ENCODE peak calls at places on chromosomes 7 and 10, in ten cellular contexts. One of them, this sample, is unnamed.

GRCh38 chr10:125114761-125115391 is 45.5 kb downstream of the CTBP2 start:
- DNase-seq in CD8-positive, alpha-beta memory T cell: no peak
- DNase-seq in CD8-positive, alpha-beta T cell: no peak
- DNase-seq in hepatocyte: no peak
- DNase-seq in suprapubic skin: peak; percentile 36
- DNase-seq in astrocyte of the spinal cord: no peak
- DNase-seq in foreskin fibroblast: no peak
- DNase-seq in SK-N-SH: no peak
- DNase-seq in IMR-90: no peak
- DNase-seq in SJSA1: no peak
- DNase-seq in this sample: no peak

GRCh38 chr10:5596611-5597341 is 69.6 kb downstream of the ASB13 start:
- DNase-seq in IMR-90: no peak
- DNase-seq in SJSA1: peak; percentile 38
- DNase-seq in CD8-positive, alpha-beta T cell: no peak
- DNase-seq in suprapubic skin: no peak
- DNase-seq in foreskin fibroblast: no peak
- DNase-seq in astrocyte of the spinal cord: no peak
- DNase-seq in hepatocyte: no peak
- DNase-seq in SK-N-SH: no peak
- DNase-seq in CD8-positive, alpha-beta memory T cell: no peak
- DNase-seq in this sample: no peak

GRCh38 chr7:344608-344994 is 54.6 kb downstream of the FOXL3 start:
- DNase-seq in SK-N-SH: no peak
- DNase-seq in foreskin fibroblast: no peak
- DNase-seq in SJSA1: no peak
- DNase-seq in astrocyte of the spinal cord: no peak
- DNase-seq in CD8-positive, alpha-beta memory T cell: no peak
- DNase-seq in suprapubic skin: no peak
- DNase-seq in hepatocyte: no peak
- DNase-seq in CD8-positive, alpha-beta T cell: no peak
- DNase-seq in IMR-90: no peak
- DNase-seq in this sample: no peak

GRCh38 chr7:101167645-101168411 is 2.5 kb upstream of the VGF start:
- DNase-seq in suprapubic skin: no peak
- DNase-seq in foreskin fibroblast: no peak
- DNase-seq in CD8-positive, alpha-beta T cell: no peak
- DNase-seq in IMR-90: no peak
- DNase-seq in SJSA1: no peak
- DNase-seq in hepatocyte: no peak
- DNase-seq in astrocyte of the spinal cord: no peak
- DNase-seq in SK-N-SH: peak; percentile 41
- DNase-seq in CD8-positive, alpha-beta memory T cell: no peak
- DNase-seq in this sample: no peak

GRCh38 chr7:17501461-17502208 is 203.2 kb downstream of the AHR start:
- DNase-seq in SK-N-SH: no peak
- DNase-seq in CD8-positive, alpha-beta memory T cell: no peak
- DNase-seq in SJSA1: no peak
- DNase-seq in suprapubic skin: no peak
- DNase-seq in IMR-90: peak; percentile 34
- DNase-seq in astrocyte of the spinal cord: peak; percentile 67
- DNase-seq in hepatocyte: no peak
- DNase-seq in foreskin fibroblast: no peak
- DNase-seq in CD8-positive, alpha-beta T cell: no peak
- DNase-seq in this sample: no peak

GRCh38 chr7:115682507-115682906 is 348.1 kb downstream of the TFEC start:
- DNase-seq in hepatocyte: no peak
- DNase-seq in foreskin fibroblast: no peak
- DNase-seq in SK-N-SH: no peak
- DNase-seq in suprapubic skin: no peak
- DNase-seq in SJSA1: no peak
- DNase-seq in CD8-positive, alpha-beta memory T cell: no peak
- DNase-seq in IMR-90: no peak
- DNase-seq in CD8-positive, alpha-beta T cell: no peak
- DNase-seq in astrocyte of the spinal cord: no peak
- DNase-seq in this sample: no peak

GRCh38 chr10:113846036-113846435 is 7.8 kb downstream of the DCLRE1A start:
- DNase-seq in astrocyte of the spinal cord: no peak
- DNase-seq in foreskin fibroblast: no peak
- DNase-seq in CD8-positive, alpha-beta T cell: no peak
- DNase-seq in suprapubic skin: no peak
- DNase-seq in SK-N-SH: no peak
- DNase-seq in hepatocyte: no peak
- DNase-seq in CD8-positive, alpha-beta memory T cell: no peak
- DNase-seq in IMR-90: no peak
- DNase-seq in SJSA1: no peak
- DNase-seq in this sample: no peak

GRCh38 chr7:142669074-142669654 is 80.1 kb upstream of the PRSS1 start:
- DNase-seq in hepatocyte: peak; percentile 18
- DNase-seq in suprapubic skin: no peak
- DNase-seq in CD8-positive, alpha-beta T cell: no peak
- DNase-seq in SK-N-SH: peak; percentile 12
- DNase-seq in foreskin fibroblast: peak; percentile 23
- DNase-seq in SJSA1: peak; percentile 26
- DNase-seq in IMR-90: peak; percentile 3
- DNase-seq in astrocyte of the spinal cord: peak; percentile 43
- DNase-seq in CD8-positive, alpha-beta memory T cell: peak; percentile 20
- DNase-seq in this sample: no peak

GRCh38 chr7:158357898-158358821 is 229.5 kb downstream of the PTPRN2 start:
- DNase-seq in CD8-positive, alpha-beta memory T cell: no peak
- DNase-seq in foreskin fibroblast: no peak
- DNase-seq in astrocyte of the spinal cord: no peak
- DNase-seq in CD8-positive, alpha-beta T cell: no peak
- DNase-seq in SJSA1: no peak
- DNase-seq in hepatocyte: no peak
- DNase-seq in suprapubic skin: peak; percentile 27
- DNase-seq in SK-N-SH: no peak
- DNase-seq in IMR-90: no peak
- DNase-seq in this sample: no peak

GRCh38 chr7:136869991-136870798 is 1.7 kb downstream of the CHRM2 start:
- DNase-seq in suprapubic skin: no peak
- DNase-seq in astrocyte of the spinal cord: peak; percentile 30
- DNase-seq in SJSA1: peak; percentile 30
- DNase-seq in CD8-positive, alpha-beta memory T cell: no peak
- DNase-seq in hepatocyte: peak; percentile 8
- DNase-seq in SK-N-SH: peak; percentile 64
- DNase-seq in foreskin fibroblast: peak; percentile 27
- DNase-seq in IMR-90: peak; percentile 30
- DNase-seq in CD8-positive, alpha-beta T cell: no peak
- DNase-seq in this sample: peak; percentile 8

GRCh38 chr10:99329238-99329890 is at the start of gene CNNM1:
- DNase-seq in CD8-positive, alpha-beta memory T cell: no peak
- DNase-seq in astrocyte of the spinal cord: no peak
- DNase-seq in foreskin fibroblast: no peak
- DNase-seq in SK-N-SH: peak; percentile 86
- DNase-seq in suprapubic skin: no peak
- DNase-seq in SJSA1: peak; percentile 18
- DNase-seq in hepatocyte: peak; percentile 73
- DNase-seq in CD8-positive, alpha-beta T cell: no peak
- DNase-seq in IMR-90: no peak
- DNase-seq in this sample: peak; percentile 26

DNA sequence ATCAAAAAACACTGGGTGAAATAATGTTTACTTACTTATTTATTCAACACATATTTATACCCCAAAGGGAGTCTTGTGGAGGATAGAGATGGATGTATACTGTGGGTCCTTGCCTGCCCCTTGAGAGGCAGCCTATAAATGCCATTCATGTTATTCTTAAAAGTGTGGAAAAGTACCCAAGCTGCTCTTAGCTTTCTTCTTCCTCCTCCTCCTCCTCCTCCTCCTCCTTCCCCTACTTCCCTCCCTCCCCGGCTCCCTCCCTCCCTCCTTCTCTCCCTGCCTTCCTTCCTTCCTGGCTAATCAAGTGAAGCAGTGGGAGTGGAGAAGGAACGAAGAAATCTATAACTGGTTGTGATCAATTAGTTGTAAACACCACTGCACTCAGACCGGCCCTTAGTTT is 21.2 kb upstream of the IGF2BP3 start:
- DNase-seq in SJSA1: no peak
- DNase-seq in CD8-positive, alpha-beta memory T cell: no peak
- DNase-seq in foreskin fibroblast: no peak
- DNase-seq in CD8-positive, alpha-beta T cell: no peak
- DNase-seq in suprapubic skin: no peak
- DNase-seq in IMR-90: no peak
- DNase-seq in hepatocyte: no peak
- DNase-seq in astrocyte of the spinal cord: no peak
- DNase-seq in SK-N-SH: no peak
- DNase-seq in this sample: peak; percentile 5
- H3K4me3 ChIP-seq in SJSA1: no peak overlapping the region
- H3K4me3 ChIP-seq in CD8-positive, alpha-beta memory T cell: no peak overlapping the region
- H3K4me3 ChIP-seq in foreskin fibroblast: peak overlapping the region; percentile 40
- H3K4me3 ChIP-seq in CD8-positive, alpha-beta T cell: no peak overlapping the region
- H3K4me3 ChIP-seq in suprapubic skin: no peak overlapping the region
- H3K4me3 ChIP-seq in IMR-90: no peak overlapping the region
- H3K4me3 ChIP-seq in hepatocyte: no peak overlapping the region
- H3K4me3 ChIP-seq in astrocyte of the spinal cord: no peak overlapping the region
- H3K4me3 ChIP-seq in SK-N-SH: peak overlapping the region; percentile 56
- H3K4me3 ChIP-seq in this sample: peak overlapping the region; percentile 46

DNA sequence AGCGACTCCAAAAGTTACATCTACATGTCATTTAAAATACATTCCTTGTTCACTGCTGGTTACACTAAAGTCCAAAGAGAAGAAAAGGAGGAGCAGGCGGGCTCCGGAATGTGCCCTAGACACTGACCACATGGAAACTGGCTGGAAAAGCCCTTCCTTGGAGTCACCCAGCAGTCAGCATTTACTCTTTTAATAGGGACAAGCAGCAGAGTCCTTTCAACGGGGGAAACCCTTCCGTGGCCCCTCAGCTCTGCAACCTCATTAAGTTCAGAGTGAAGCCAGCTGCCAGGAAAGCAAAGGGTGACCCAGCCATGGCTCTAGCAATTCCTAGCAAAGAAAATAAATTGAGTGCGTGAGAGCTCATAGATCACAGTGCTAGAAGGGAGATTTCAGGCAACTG is 101.7 kb downstream of the SORBS1 start:
- DNase-seq in SJSA1: no peak
- DNase-seq in hepatocyte: peak; percentile 58
- DNase-seq in CD8-positive, alpha-beta memory T cell: no peak
- DNase-seq in SK-N-SH: no peak
- DNase-seq in astrocyte of the spinal cord: no peak
- DNase-seq in CD8-positive, alpha-beta T cell: no peak
- DNase-seq in IMR-90: no peak
- DNase-seq in suprapubic skin: no peak
- DNase-seq in foreskin fibroblast: no peak
- DNase-seq in this sample: no peak
- H3K4me3 ChIP-seq in SJSA1: no peak overlapping the region
- H3K4me3 ChIP-seq in hepatocyte: no peak overlapping the region
- H3K4me3 ChIP-seq in CD8-positive, alpha-beta memory T cell: no peak overlapping the region
- H3K4me3 ChIP-seq in SK-N-SH: no peak overlapping the region
- H3K4me3 ChIP-seq in astrocyte of the spinal cord: no peak overlapping the region
- H3K4me3 ChIP-seq in CD8-positive, alpha-beta T cell: no peak overlapping the region
- H3K4me3 ChIP-seq in IMR-90: no peak overlapping the region
- H3K4me3 ChIP-seq in suprapubic skin: no peak overlapping the region
- H3K4me3 ChIP-seq in foreskin fibroblast: no peak overlapping the region
- H3K4me3 ChIP-seq in this sample: no peak overlapping the region

GRCh38 chr7:144869072-144869471 is 33.2 kb upstream of the TPK1 start:
- DNase-seq in SK-N-SH: no peak
- DNase-seq in suprapubic skin: no peak
- DNase-seq in CD8-positive, alpha-beta memory T cell: no peak
- DNase-seq in foreskin fibroblast: no peak
- DNase-seq in hepatocyte: no peak
- DNase-seq in astrocyte of the spinal cord: no peak
- DNase-seq in SJSA1: no peak
- DNase-seq in IMR-90: no peak
- DNase-seq in CD8-positive, alpha-beta T cell: no peak
- DNase-seq in this sample: no peak

GRCh38 chr7:144873316-144873845 is 37.5 kb upstream of the TPK1 start:
- DNase-seq in astrocyte of the spinal cord: no peak
- DNase-seq in IMR-90: no peak
- DNase-seq in foreskin fibroblast: no peak
- DNase-seq in suprapubic skin: no peak
- DNase-seq in CD8-positive, alpha-beta memory T cell: no peak
- DNase-seq in SJSA1: no peak
- DNase-seq in hepatocyte: no peak
- DNase-seq in CD8-positive, alpha-beta T cell: no peak
- DNase-seq in SK-N-SH: no peak
- DNase-seq in this sample: no peak
- H3K4me3 ChIP-seq in astrocyte of the spinal cord: no peak overlapping the region
- H3K4me3 ChIP-seq in IMR-90: no peak overlapping the region
- H3K4me3 ChIP-seq in foreskin fibroblast: no peak overlapping the region
- H3K4me3 ChIP-seq in suprapubic skin: no peak overlapping the region
- H3K4me3 ChIP-seq in CD8-positive, alpha-beta memory T cell: no peak overlapping the region
- H3K4me3 ChIP-seq in SJSA1: no peak overlapping the region
- H3K4me3 ChIP-seq in hepatocyte: no peak overlapping the region
- H3K4me3 ChIP-seq in CD8-positive, alpha-beta T cell: no peak overlapping the region
- H3K4me3 ChIP-seq in SK-N-SH: no peak overlapping the region
- H3K4me3 ChIP-seq in this sample: no peak overlapping the region

GRCh38 chr7:151447312-151447711 is 7.4 kb upstream of the CRYGN start:
- DNase-seq in suprapubic skin: peak; percentile 51
- DNase-seq in SK-N-SH: no peak
- DNase-seq in IMR-90: no peak
- DNase-seq in CD8-positive, alpha-beta memory T cell: no peak
- DNase-seq in foreskin fibroblast: no peak
- DNase-seq in hepatocyte: no peak
- DNase-seq in astrocyte of the spinal cord: no peak
- DNase-seq in SJSA1: no peak
- DNase-seq in CD8-positive, alpha-beta T cell: no peak
- DNase-seq in this sample: no peak

GRCh38 chr7:151444632-151445031 is 4.7 kb upstream of the CRYGN start:
- DNase-seq in suprapubic skin: no peak
- DNase-seq in IMR-90: no peak
- DNase-seq in CD8-positive, alpha-beta memory T cell: no peak
- DNase-seq in CD8-positive, alpha-beta T cell: no peak
- DNase-seq in SK-N-SH: no peak
- DNase-seq in astrocyte of the spinal cord: no peak
- DNase-seq in hepatocyte: no peak
- DNase-seq in SJSA1: no peak
- DNase-seq in foreskin fibroblast: no peak
- DNase-seq in this sample: no peak

GRCh38 chr7:151447901-151448260 is 7.9 kb upstream of the CRYGN start:
- DNase-seq in suprapubic skin: no peak
- DNase-seq in CD8-positive, alpha-beta T cell: no peak
- DNase-seq in hepatocyte: no peak
- DNase-seq in foreskin fibroblast: no peak
- DNase-seq in SJSA1: no peak
- DNase-seq in SK-N-SH: no peak
- DNase-seq in IMR-90: no peak
- DNase-seq in astrocyte of the spinal cord: no peak
- DNase-seq in CD8-positive, alpha-beta memory T cell: no peak
- DNase-seq in this sample: no peak

GRCh38 chr7:151448261-151449252 is 8.6 kb upstream of the CRYGN start:
- DNase-seq in hepatocyte: peak; percentile 82
- DNase-seq in SJSA1: peak; percentile 56
- DNase-seq in CD8-positive, alpha-beta T cell: peak; percentile 69
- DNase-seq in CD8-positive, alpha-beta memory T cell: peak; percentile 79
- DNase-seq in foreskin fibroblast: peak; percentile 37
- DNase-seq in IMR-90: peak; percentile 41
- DNase-seq in SK-N-SH: peak; percentile 91
- DNase-seq in suprapubic skin: peak; percentile 84
- DNase-seq in astrocyte of the spinal cord: peak; percentile 66
- DNase-seq in this sample: peak; percentile 36

DNA sequence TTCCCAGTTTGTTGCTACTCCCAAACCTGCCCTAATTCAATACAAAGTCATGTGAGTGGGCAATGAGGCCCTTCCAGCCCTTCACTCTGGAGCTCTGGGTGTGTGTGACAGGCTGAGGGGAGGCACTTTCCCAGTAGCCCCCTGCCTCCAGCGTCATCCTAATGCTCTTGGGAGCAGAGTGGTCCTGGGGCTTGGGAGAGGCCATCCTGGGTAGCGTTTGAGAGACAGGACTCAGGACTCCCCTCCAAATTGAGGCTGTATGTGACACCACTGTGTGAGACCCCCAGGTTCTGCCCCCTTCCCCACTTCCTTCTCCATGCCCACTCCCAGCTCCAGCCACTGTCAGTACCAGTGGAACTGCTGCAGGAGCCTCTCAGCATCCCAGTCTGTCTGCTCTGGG is 6.5 kb upstream of the CRYGN start:
- DNase-seq in suprapubic skin: no peak
- DNase-seq in CD8-positive, alpha-beta memory T cell: no peak
- DNase-seq in hepatocyte: no peak
- DNase-seq in SK-N-SH: no peak
- DNase-seq in astrocyte of the spinal cord: no peak
- DNase-seq in foreskin fibroblast: no peak
- DNase-seq in CD8-positive, alpha-beta T cell: no peak
- DNase-seq in SJSA1: no peak
- DNase-seq in IMR-90: no peak
- DNase-seq in this sample: no peak
- H3K4me3 ChIP-seq in suprapubic skin: no peak overlapping the region
- H3K4me3 ChIP-seq in CD8-positive, alpha-beta memory T cell: no peak overlapping the region
- H3K4me3 ChIP-seq in hepatocyte: no peak overlapping the region
- H3K4me3 ChIP-seq in SK-N-SH: no peak overlapping the region
- H3K4me3 ChIP-seq in astrocyte of the spinal cord: no peak overlapping the region
- H3K4me3 ChIP-seq in foreskin fibroblast: no peak overlapping the region
- H3K4me3 ChIP-seq in CD8-positive, alpha-beta T cell: no peak overlapping the region
- H3K4me3 ChIP-seq in SJSA1: no peak overlapping the region
- H3K4me3 ChIP-seq in IMR-90: no peak overlapping the region
- H3K4me3 ChIP-seq in this sample: no peak overlapping the region